ENCODE peak calls at places on chromosomes 13 and 19, in eight cellular contexts. T is heart right ventricle, B is astrocyte of the spinal cord, A is mucosa of descending colon, Z is GM20000, R is fibroblast of the aortic adventitia, F is transverse colon, N is upper lobe of left lung. L is an unnamed sample.

GRCh38 chr13:64130170-64130569 is 2714.5 kb upstream of the PCDH20 start:
- DNase-seq in R (no peak), N (no peak), Z (no peak), T (no peak), F (no peak), B (no peak), A (no peak), L (no peak)

GRCh38 chr19:34603003-34603402 is 74.0 kb downstream of the SCGB2B2 start:
- DNase-seq in B (no peak), A (no peak), R (no peak), F (no peak), T (no peak), N (no peak), Z (no peak), L (no peak)

GRCh38 chr19:2274937-2275535 is 6.9 kb downstream of the PEAK3 start:
- DNase-seq in B (peak), Z (peak), T (peak), F (peak), A (peak), R (peak), N (peak), L (no peak)

GRCh38 chr19:38559428-38560401 is 58.0 kb downstream of the MAP4K1 start:
- DNase-seq in T (no peak), Z (peak), N (no peak), F (no peak), B (no peak), A (no peak), R (no peak), L (peak)

GRCh38 chr19:10625003-10625761 is at the start of gene SLC44A2:
- DNase-seq in T (peak), F (peak), A (peak), N (peak), B (peak), R (peak), Z (peak), L (no peak)

GRCh38 chr13:66547685-66548084 is 682.5 kb downstream of the PCDH9 start:
- DNase-seq in R (no peak), F (no peak), T (no peak), N (no peak), Z (no peak), A (no peak), B (no peak), L (no peak)

GRCh38 chr19:13208131-13208963 is 58.1 kb downstream of the IER2 start:
- DNase-seq in B (peak), T (peak), Z (peak), F (peak), N (no peak), R (peak), A (peak), L (peak)

GRCh38 chr13:114244637-114245036 is 9.9 kb downstream of the CDC16 start:
- DNase-seq in Z (no peak), N (no peak), F (no peak), T (no peak), A (no peak), R (no peak), B (no peak), L (no peak)

GRCh38 chr19:57338798-57339378 is 12.2 kb upstream of the ZNF304 start:
- DNase-seq in A (no peak), R (peak), F (no peak), N (no peak), B (no peak), T (peak), Z (no peak), L (no peak)

DNA sequence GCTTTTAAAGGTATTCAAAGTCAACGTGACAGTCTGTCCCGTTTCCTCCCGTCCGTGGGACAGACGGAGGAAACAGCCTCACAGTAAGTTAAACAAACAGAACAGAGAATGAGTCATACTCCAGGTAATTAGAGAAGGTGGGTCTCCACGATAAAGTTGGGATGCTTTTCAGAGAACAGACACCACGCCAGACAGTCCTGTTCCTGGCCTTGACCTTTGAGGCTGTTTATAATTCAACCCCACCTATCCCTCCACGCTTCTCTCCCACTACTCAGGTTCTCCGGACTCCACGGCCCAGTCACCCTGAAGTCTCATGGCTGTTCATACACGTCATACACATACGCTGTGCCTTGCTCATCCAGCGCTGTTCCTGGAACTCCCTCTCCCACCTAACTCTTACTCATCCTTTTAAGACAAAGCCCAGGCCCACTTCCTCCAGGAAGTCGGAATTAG is 42.5 kb downstream of the ARHGEF18 start:
- DNase-seq in N (no peak), Z (no peak), T (no peak), B (peak), A (peak), F (peak), R (peak), L (no peak)
- TF ChIP-seq CTCF in N (no peak), Z (no peak), T (no peak), B (no peak), A (no peak), F (no peak), R (no peak), L (no peak)

GRCh38 chr19:17946965-17947784 is 14.4 kb downstream of the CCDC124 start:
- DNase-seq in N (no peak), A (no peak), Z (peak), F (no peak), B (no peak), T (no peak), R (no peak), L (peak)
- TF ChIP-seq CTCF in N (no peak), A (no peak), Z (no peak), F (no peak), B (no peak), T (no peak), R (no peak), L (peak)

GRCh38 chr19:49985926-49986325 is 25.0 kb upstream of the SIGLEC11 start:
- DNase-seq in T (no peak), Z (no peak), F (no peak), A (no peak), B (no peak), R (no peak), N (no peak), L (no peak)

GRCh38 chr19:49978324-49978723 is 17.4 kb upstream of the SIGLEC11 start:
- DNase-seq in F (no peak), A (no peak), B (no peak), Z (no peak), R (no peak), T (no peak), N (no peak), L (no peak)

GRCh38 chr19:49984491-49984890 is 23.5 kb upstream of the SIGLEC11 start:
- DNase-seq in F (no peak), B (no peak), R (no peak), N (no peak), A (no peak), T (no peak), Z (no peak), L (no peak)

GRCh38 chr19:49983645-49984229 is 22.8 kb upstream of the SIGLEC11 start:
- DNase-seq in N (peak), B (no peak), F (peak), R (peak), Z (peak), A (peak), T (peak), L (no peak)

GRCh38 chr19:49981603-49982593 is 20.9 kb upstream of the SIGLEC11 start:
- DNase-seq in B (no peak), R (no peak), A (no peak), Z (no peak), N (no peak), T (no peak), F (no peak), L (no peak)
- TF ChIP-seq CTCF in B (no peak), R (no peak), A (no peak), Z (no peak), N (no peak), T (no peak), F (no peak), L (no peak)

GRCh38 chr13:29379281-29379680 is 216.2 kb downstream of the SLC7A1 start:
- DNase-seq in T (no peak), F (no peak), N (no peak), R (no peak), A (no peak), B (no peak), Z (no peak), L (no peak)
- TF ChIP-seq CTCF in T (no peak), F (no peak), N (no peak), R (no peak), A (no peak), B (no peak), Z (no peak), L (no peak)

GRCh38 chr19:48253999-48254398 is 1.7 kb downstream of the CARD8 start:
- DNase-seq in A (no peak), B (no peak), N (no peak), R (no peak), T (no peak), Z (no peak), F (no peak), L (no peak)

GRCh38 chr19:48252625-48253024 is 3.1 kb downstream of the CARD8 start:
- DNase-seq in A (no peak), B (no peak), Z (no peak), N (no peak), F (no peak), R (no peak), T (no peak), L (no peak)

GRCh38 chr19:48254529-48254970 is 1.2 kb downstream of the CARD8 start:
- DNase-seq in Z (no peak), B (no peak), F (no peak), A (no peak), N (no peak), R (no peak), T (no peak), L (no peak)

GRCh38 chr19:48258350-48258749 is 2.6 kb upstream of the CARD8 start:
- DNase-seq in R (peak), F (no peak), B (peak), A (no peak), Z (no peak), N (no peak), T (no peak), L (no peak)

DNA sequence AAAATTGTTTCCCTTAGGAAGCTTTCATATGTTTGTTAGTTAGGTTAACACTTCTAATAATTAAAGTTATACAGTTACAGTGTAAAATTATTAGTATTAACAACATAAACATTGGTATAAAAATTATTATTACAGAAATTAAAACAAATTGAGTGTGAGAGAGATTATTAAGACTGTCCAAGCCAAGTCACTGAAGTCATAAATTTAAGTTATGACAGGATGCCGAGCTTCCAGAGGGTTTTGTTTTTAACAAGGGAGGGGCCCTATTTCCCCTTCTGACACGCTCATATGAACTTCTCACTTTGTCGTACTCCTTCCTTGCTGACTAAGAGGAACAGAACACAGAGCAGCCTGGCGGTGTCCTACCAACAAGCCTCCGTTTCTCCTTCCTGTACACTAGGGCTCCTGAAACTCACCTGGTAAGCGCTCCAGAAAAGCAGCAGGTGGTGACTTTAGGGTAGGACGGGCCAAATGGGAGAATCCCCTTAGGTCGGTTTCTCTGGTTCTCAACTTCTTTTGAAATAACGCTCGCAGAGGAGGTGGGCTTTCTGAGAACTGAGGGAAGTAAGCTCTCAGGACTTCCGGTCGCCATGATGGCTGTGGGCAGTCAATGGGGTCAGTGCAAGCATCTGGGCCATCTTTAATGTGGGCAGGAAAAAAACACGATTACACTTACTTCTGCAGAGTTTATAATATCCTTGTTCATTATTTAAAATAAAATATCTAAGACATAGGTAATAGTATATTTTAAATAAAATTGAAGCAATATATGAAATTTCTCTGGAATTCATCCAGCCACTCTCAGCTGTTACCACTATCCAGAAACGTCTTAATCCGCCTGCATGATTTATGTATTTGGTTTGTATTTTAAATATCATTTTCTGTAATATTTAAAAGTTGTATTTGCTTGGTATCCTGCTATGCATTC is at the start of gene CARD8:
- DNase-seq in A (peak), R (peak), B (peak), N (peak), F (peak), T (peak), Z (peak), L (peak)
- TF ChIP-seq CTCF in A (no peak), R (peak), B (no peak), N (peak), F (peak), T (no peak), Z (no peak), L (no peak)

GRCh38 chr19:49666120-49666444 is 349 bp downstream of the BCL2L12 start:
- DNase-seq in F (no peak), A (no peak), Z (no peak), N (no peak), T (no peak), R (no peak), B (no peak), L (no peak)
- TF ChIP-seq CTCF in F (no peak), A (no peak), Z (no peak), N (no peak), T (no peak), R (no peak), B (peak), L (no peak)

DNA sequence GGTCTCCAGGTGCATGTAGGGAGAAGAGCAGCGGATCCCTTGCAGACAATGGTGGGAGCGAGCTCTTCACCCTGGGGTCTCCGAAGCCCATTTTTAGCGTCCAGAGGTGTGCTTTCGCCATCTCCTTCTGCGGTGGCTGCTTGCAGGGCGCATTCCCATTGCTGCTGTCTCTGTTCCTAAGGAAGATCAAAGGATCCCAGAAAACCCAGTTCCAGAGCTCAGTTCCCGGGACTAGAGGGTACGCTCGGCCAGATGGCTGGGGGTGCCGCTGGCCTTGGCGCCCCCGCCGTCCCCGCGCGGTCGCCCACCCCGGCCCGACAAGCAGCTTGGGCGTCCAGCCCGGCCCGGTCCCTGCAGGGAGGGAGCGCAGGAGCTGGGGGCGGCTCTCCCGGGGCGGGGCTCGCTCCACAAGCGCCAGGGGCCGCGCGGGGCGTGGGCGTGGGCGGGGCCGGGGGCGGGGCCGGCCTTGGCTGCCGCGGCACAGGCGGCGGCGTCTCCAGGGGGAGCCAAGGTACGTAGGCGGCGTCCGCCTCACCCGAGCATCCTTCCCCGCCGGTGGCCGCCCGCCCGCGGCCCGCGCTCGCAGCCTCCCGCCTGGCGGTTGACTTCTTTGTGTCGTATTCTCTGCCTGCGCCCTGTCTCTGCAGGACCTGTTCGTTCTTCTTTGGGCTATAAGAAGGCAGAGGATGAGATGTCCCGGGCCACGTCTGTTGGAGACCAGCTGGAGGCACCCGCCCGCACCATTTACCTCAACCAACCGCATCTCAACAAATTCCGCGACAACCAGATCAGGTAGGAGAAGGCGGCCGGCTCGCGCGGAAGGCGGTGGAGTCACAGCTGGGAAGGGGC is 96.8 kb downstream of the ATP8A2 start:
- DNase-seq in N (peak), R (no peak), F (no peak), Z (peak), A (peak), B (peak), T (no peak), L (peak)
- TF ChIP-seq CTCF in N (no peak), R (no peak), F (no peak), Z (no peak), A (no peak), B (no peak), T (no peak), L (no peak)

GRCh38 chr19:5519076-5519475 is 48.7 kb downstream of the TINCR start:
- DNase-seq in A (no peak), T (no peak), Z (no peak), R (no peak), N (no peak), B (no peak), F (no peak), L (no peak)

GRCh38 chr19:5514001-5514400 is 53.8 kb downstream of the TINCR start:
- DNase-seq in R (no peak), F (no peak), B (no peak), A (no peak), T (no peak), Z (no peak), N (no peak), L (no peak)

GRCh38 chr19:5520501-5520900 is 47.3 kb downstream of the TINCR start:
- DNase-seq in Z (no peak), F (no peak), A (no peak), T (no peak), R (no peak), N (no peak), B (no peak), L (no peak)

GRCh38 chr19:5515737-5516136 is 52.0 kb downstream of the TINCR start:
- DNase-seq in A (no peak), F (no peak), T (no peak), N (no peak), R (no peak), Z (no peak), B (no peak), L (no peak)
- TF ChIP-seq CTCF in A (no peak), F (no peak), T (no peak), N (no peak), R (no peak), Z (no peak), B (peak), L (no peak)

L was measured in GM06990.